ENCODE peak calls at places on chromosomes 11 and 22, in four cellular contexts. D is K562, E is HepG2, L is GM12878. T is an unnamed sample.
A peak's percentile ranks its signal among the peaks of the same experiment; 100 is the strongest.

GRCh38 chr22:38824587-38824986 is 19.2 kb downstream of the NPTXR start:
- DNase-seq in D (peak; percentile 72), E (peak; percentile 73), L (no peak), T (no peak)

GRCh38 chr11:63939351-63939920 is 634 bp downstream of the NAA40 start:
- DNase-seq in D (no peak), E (no peak), L (no peak), T (no peak)

GRCh38 chr11:11391796-11392195 is 38.7 kb upstream of the CSNK2A3 start:
- DNase-seq in D (no peak), E (no peak), L (no peak), T (peak; percentile 27)

GRCh38 chr11:32088117-32088941 is 2.5 kb upstream of the RCN1 start:
- DNase-seq in D (peak; percentile 15), E (no peak), L (peak; percentile 66), T (no peak)

GRCh38 chr22:29158546-29158945 is 47.1 kb upstream of the EMID1 start:
- DNase-seq in D (no peak), E (no peak), L (no peak), T (no peak)

GRCh38 chr22:22210889-22211833 is 33.4 kb upstream of the VPREB1 start:
- DNase-seq in D (no peak), E (no peak), L (no peak), T (no peak)

GRCh38 chr22:32267011-32267410 is 11.9 kb upstream of the SLC5A4 start:
- DNase-seq in D (no peak), E (no peak), L (no peak), T (no peak)

GRCh38 chr22:29072193-29072978 is 449 bp upstream of the KREMEN1 start:
- DNase-seq in D (peak; percentile 95), E (peak; percentile 89), L (no peak), T (peak; percentile 89)

GRCh38 chr11:61141601-61142028 is 19.6 kb downstream of the VPS37C start:
- DNase-seq in D (peak; percentile 65), E (no peak), L (no peak), T (no peak)

GRCh38 chr11:117220568-117220967 is 11.3 kb downstream of the PCSK7 start:
- DNase-seq in D (no peak), E (no peak), L (no peak), T (no peak)

GRCh38 chr11:126920833-126921232 is 79.7 kb downstream of the KIRREL3 start:
- DNase-seq in D (no peak), E (no peak), L (no peak), T (no peak)

GRCh38 chr11:25537393-25537792 is 794.5 kb upstream of the ANO3 start:
- DNase-seq in D (no peak), E (no peak), L (no peak), T (no peak)

GRCh38 chr11:129283141-129283540 is 91.0 kb upstream of the ARHGAP32 start:
- DNase-seq in D (no peak), E (peak; percentile 40), L (no peak), T (peak; percentile 55)

DNA sequence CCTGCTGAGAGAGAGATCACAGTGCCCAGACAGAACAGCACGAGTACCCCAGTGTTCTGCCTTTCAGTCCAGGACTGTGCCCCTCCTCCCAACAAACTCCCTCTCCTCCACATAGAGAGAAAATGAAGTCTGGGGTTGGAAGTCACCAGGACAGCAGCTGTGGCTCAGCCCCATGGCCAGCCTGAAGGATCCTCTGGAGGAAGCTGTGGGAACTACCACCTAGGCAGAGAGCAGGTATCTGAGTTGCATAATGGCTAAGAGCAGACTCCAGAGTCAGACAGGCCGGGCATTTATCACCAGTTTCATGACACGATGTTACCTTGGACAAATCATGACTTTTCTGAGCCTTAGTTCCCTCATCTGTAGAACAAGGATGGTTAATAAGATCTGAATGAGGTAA is 61.2 kb upstream of the RRAS2 start:
- DNase-seq in D (no peak), E (no peak), L (no peak), T (no peak)
- H3K4me1 ChIP-seq in D (peaks cover 20% of the 10 kb centered on the region), E (peaks cover 28% of the 10 kb centered on the region), L (peaks cover 4% of the 10 kb centered on the region), T (peaks cover 14% of the 10 kb centered on the region)

GRCh38 chr11:13012037-13012693 is 3.0 kb downstream of the RASSF10 start:
- DNase-seq in D (no peak), E (peak; percentile 40), L (no peak), T (no peak)
- TF ChIP-seq ZBTB33 in D (no peak), E (no peak), L (no peak), T (no peak)

DNA sequence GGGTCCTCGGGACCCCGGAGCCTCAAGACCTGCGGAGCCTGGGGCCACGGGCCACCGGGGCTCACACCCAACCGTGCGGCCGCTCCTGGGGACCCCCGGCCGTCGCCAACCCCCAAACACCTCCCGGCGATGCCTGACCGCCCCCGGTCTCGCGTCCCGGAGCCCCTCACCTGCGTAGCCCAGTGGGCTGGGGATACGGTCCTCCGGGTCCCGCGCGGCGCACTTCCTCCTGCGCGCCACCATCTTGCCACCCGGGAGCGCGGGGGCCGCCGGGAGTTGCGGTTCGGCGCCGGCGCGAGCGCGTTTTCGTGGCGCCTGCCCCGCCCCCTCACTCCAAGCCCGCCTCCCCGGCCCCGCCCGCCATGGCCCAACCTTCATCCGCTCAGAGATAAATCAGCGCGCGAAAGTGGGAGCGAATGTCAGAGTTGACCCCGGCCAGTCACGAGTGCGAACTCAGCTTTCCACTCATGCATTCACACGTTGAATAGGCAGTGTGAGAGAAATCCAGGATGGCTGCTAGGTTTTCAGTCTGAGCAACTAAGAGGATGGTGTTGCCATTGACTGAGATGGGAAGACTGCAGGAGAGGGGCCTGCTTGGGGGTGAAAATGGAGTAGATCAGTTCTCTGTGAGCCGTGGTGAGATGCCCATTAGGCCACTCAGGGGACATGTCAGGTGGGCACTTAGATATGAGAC is at the start of gene RRP7A:
- DNase-seq in D (peak; percentile 72), E (peak; percentile 48), L (no peak), T (no peak)
- TF ChIP-seq CEBPB in D (no peak), E (no peak), L (no peak), T (no peak)

DNA sequence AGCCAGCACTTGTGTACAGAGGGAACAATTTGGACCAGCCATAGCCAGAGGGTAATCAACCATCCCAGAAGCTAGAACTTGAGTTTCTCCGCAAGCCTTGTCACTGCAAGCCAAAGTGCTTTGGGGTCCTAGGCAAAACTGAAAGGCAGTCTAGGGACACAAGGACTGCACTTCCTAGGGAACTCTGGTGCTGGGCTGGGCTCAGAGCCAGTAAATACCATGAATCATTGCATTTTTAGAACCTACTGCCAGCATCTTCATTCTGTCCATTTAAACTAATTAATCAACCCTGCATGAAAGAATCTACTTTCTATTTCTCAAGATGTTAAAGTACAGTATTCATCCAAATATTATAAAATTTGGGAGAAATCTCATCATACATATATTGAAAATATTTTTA is 20.0 kb downstream of the PATE3 start:
- DNase-seq in D (no peak), E (no peak), L (no peak), T (no peak)
- H3K4me1 ChIP-seq in D (no peaks in the 10 kb centered on the region), E (no peaks in the 10 kb centered on the region), L (no peaks in the 10 kb centered on the region), T (no peaks in the 10 kb centered on the region)